ENCODE peak calls at places on chromosome 3, in ten cellular contexts. One of them, this sample, is unnamed. For H3K36me3, the result is how much of the 10 kb centered on the place peaks cover.

GRCh38 chr3:38140326-38141172 is 2.1 kb downstream of the MYD88 start:
- DNase-seq in hepatocyte: no peak
- DNase-seq in ascending aorta: peak
- DNase-seq in pancreas: no peak
- DNase-seq in tibial nerve: no peak
- DNase-seq in cardiac muscle cell: no peak
- DNase-seq in colonic mucosa: no peak
- DNase-seq in suprapubic skin: peak
- DNase-seq in effector memory CD4-positive, alpha-beta T cell: no peak
- DNase-seq in GM23248: no peak
- DNase-seq in this sample: peak

GRCh38 chr3:164737174-164737573 is 341.1 kb downstream of the SI start:
- DNase-seq in colonic mucosa: no peak
- DNase-seq in cardiac muscle cell: no peak
- DNase-seq in hepatocyte: no peak
- DNase-seq in GM23248: no peak
- DNase-seq in pancreas: no peak
- DNase-seq in tibial nerve: no peak
- DNase-seq in suprapubic skin: no peak
- DNase-seq in ascending aorta: no peak
- DNase-seq in effector memory CD4-positive, alpha-beta T cell: no peak
- DNase-seq in this sample: no peak

GRCh38 chr3:114379266-114379665 is 85.4 kb downstream of the TIGIT start:
- DNase-seq in hepatocyte: no peak
- DNase-seq in suprapubic skin: no peak
- DNase-seq in pancreas: no peak
- DNase-seq in tibial nerve: no peak
- DNase-seq in ascending aorta: no peak
- DNase-seq in colonic mucosa: no peak
- DNase-seq in cardiac muscle cell: no peak
- DNase-seq in GM23248: no peak
- DNase-seq in effector memory CD4-positive, alpha-beta T cell: no peak
- DNase-seq in this sample: no peak

GRCh38 chr3:127629462-127630403 is 748 bp downstream of the PODXL2 start:
- DNase-seq in ascending aorta: no peak
- DNase-seq in tibial nerve: no peak
- DNase-seq in colonic mucosa: peak
- DNase-seq in GM23248: peak
- DNase-seq in cardiac muscle cell: no peak
- DNase-seq in suprapubic skin: no peak
- DNase-seq in pancreas: no peak
- DNase-seq in effector memory CD4-positive, alpha-beta T cell: peak
- DNase-seq in hepatocyte: no peak
- DNase-seq in this sample: no peak

GRCh38 chr3:108453541-108454057 is 56.8 kb downstream of the MYH15 start:
- DNase-seq in ascending aorta: no peak
- DNase-seq in cardiac muscle cell: no peak
- DNase-seq in colonic mucosa: no peak
- DNase-seq in suprapubic skin: no peak
- DNase-seq in effector memory CD4-positive, alpha-beta T cell: no peak
- DNase-seq in pancreas: no peak
- DNase-seq in hepatocyte: no peak
- DNase-seq in tibial nerve: no peak
- DNase-seq in GM23248: peak
- DNase-seq in this sample: no peak

GRCh38 chr3:40504636-40505430 is 1.0 kb upstream of the ZNF620 start:
- DNase-seq in tibial nerve: peak
- DNase-seq in effector memory CD4-positive, alpha-beta T cell: no peak
- DNase-seq in pancreas: no peak
- DNase-seq in GM23248: peak
- DNase-seq in suprapubic skin: no peak
- DNase-seq in ascending aorta: peak
- DNase-seq in colonic mucosa: peak
- DNase-seq in hepatocyte: peak
- DNase-seq in cardiac muscle cell: no peak
- DNase-seq in this sample: peak

GRCh38 chr3:148126962-148127361 is 570.7 kb upstream of the AGTR1 start:
- DNase-seq in suprapubic skin: no peak
- DNase-seq in tibial nerve: no peak
- DNase-seq in hepatocyte: no peak
- DNase-seq in pancreas: no peak
- DNase-seq in GM23248: no peak
- DNase-seq in colonic mucosa: no peak
- DNase-seq in cardiac muscle cell: no peak
- DNase-seq in effector memory CD4-positive, alpha-beta T cell: no peak
- DNase-seq in ascending aorta: no peak
- DNase-seq in this sample: no peak

GRCh38 chr3:155026999-155027591 is 53.0 kb upstream of the MME start:
- DNase-seq in tibial nerve: peak
- DNase-seq in GM23248: peak
- DNase-seq in pancreas: no peak
- DNase-seq in effector memory CD4-positive, alpha-beta T cell: no peak
- DNase-seq in hepatocyte: no peak
- DNase-seq in colonic mucosa: no peak
- DNase-seq in suprapubic skin: no peak
- DNase-seq in ascending aorta: no peak
- DNase-seq in cardiac muscle cell: no peak
- DNase-seq in this sample: no peak

GRCh38 chr3:196159952-196160804 is 51.0 kb downstream of the ZDHHC19 start:
- DNase-seq in suprapubic skin: no peak
- DNase-seq in pancreas: peak
- DNase-seq in hepatocyte: peak
- DNase-seq in cardiac muscle cell: no peak
- DNase-seq in effector memory CD4-positive, alpha-beta T cell: no peak
- DNase-seq in tibial nerve: no peak
- DNase-seq in colonic mucosa: peak
- DNase-seq in GM23248: peak
- DNase-seq in ascending aorta: no peak
- DNase-seq in this sample: peak

GRCh38 chr3:144129536-144130214 is 158.1 kb downstream of the DIPK2A start:
- DNase-seq in GM23248: no peak
- DNase-seq in ascending aorta: no peak
- DNase-seq in effector memory CD4-positive, alpha-beta T cell: no peak
- DNase-seq in colonic mucosa: no peak
- DNase-seq in hepatocyte: no peak
- DNase-seq in suprapubic skin: no peak
- DNase-seq in cardiac muscle cell: no peak
- DNase-seq in tibial nerve: no peak
- DNase-seq in pancreas: no peak
- DNase-seq in this sample: no peak

GRCh38 chr3:54123538-54124196 is 1.3 kb downstream of the CACNA2D3 start:
- DNase-seq in ascending aorta: no peak
- DNase-seq in hepatocyte: no peak
- DNase-seq in GM23248: no peak
- DNase-seq in tibial nerve: no peak
- DNase-seq in cardiac muscle cell: peak
- DNase-seq in effector memory CD4-positive, alpha-beta T cell: no peak
- DNase-seq in suprapubic skin: no peak
- DNase-seq in pancreas: no peak
- DNase-seq in colonic mucosa: no peak
- DNase-seq in this sample: no peak

GRCh38 chr3:150240891-150241290 is 167.2 kb upstream of the TSC22D2 start:
- DNase-seq in tibial nerve: no peak
- DNase-seq in ascending aorta: no peak
- DNase-seq in hepatocyte: peak
- DNase-seq in GM23248: no peak
- DNase-seq in pancreas: no peak
- DNase-seq in cardiac muscle cell: no peak
- DNase-seq in suprapubic skin: no peak
- DNase-seq in colonic mucosa: no peak
- DNase-seq in effector memory CD4-positive, alpha-beta T cell: no peak
- DNase-seq in this sample: no peak

GRCh38 chr3:57927166-57927565 is 81.1 kb upstream of the FLNB start:
- DNase-seq in suprapubic skin: no peak
- DNase-seq in tibial nerve: no peak
- DNase-seq in cardiac muscle cell: no peak
- DNase-seq in ascending aorta: peak
- DNase-seq in pancreas: no peak
- DNase-seq in effector memory CD4-positive, alpha-beta T cell: no peak
- DNase-seq in GM23248: no peak
- DNase-seq in colonic mucosa: no peak
- DNase-seq in hepatocyte: no peak
- DNase-seq in this sample: no peak

GRCh38 chr3:57923101-57923500 is 85.1 kb upstream of the FLNB start:
- DNase-seq in pancreas: no peak
- DNase-seq in GM23248: no peak
- DNase-seq in tibial nerve: no peak
- DNase-seq in hepatocyte: no peak
- DNase-seq in cardiac muscle cell: no peak
- DNase-seq in effector memory CD4-positive, alpha-beta T cell: no peak
- DNase-seq in colonic mucosa: no peak
- DNase-seq in ascending aorta: no peak
- DNase-seq in suprapubic skin: no peak
- DNase-seq in this sample: no peak

GRCh38 chr3:57928511-57928910 is 79.7 kb upstream of the FLNB start:
- DNase-seq in tibial nerve: no peak
- DNase-seq in GM23248: peak
- DNase-seq in suprapubic skin: no peak
- DNase-seq in effector memory CD4-positive, alpha-beta T cell: no peak
- DNase-seq in cardiac muscle cell: no peak
- DNase-seq in colonic mucosa: no peak
- DNase-seq in ascending aorta: no peak
- DNase-seq in hepatocyte: no peak
- DNase-seq in pancreas: no peak
- DNase-seq in this sample: no peak

GRCh38 chr3:57929988-57930387 is 78.2 kb upstream of the FLNB start:
- DNase-seq in tibial nerve: no peak
- DNase-seq in suprapubic skin: no peak
- DNase-seq in GM23248: no peak
- DNase-seq in ascending aorta: no peak
- DNase-seq in effector memory CD4-positive, alpha-beta T cell: no peak
- DNase-seq in pancreas: no peak
- DNase-seq in cardiac muscle cell: no peak
- DNase-seq in colonic mucosa: no peak
- DNase-seq in hepatocyte: no peak
- DNase-seq in this sample: no peak

DNA sequence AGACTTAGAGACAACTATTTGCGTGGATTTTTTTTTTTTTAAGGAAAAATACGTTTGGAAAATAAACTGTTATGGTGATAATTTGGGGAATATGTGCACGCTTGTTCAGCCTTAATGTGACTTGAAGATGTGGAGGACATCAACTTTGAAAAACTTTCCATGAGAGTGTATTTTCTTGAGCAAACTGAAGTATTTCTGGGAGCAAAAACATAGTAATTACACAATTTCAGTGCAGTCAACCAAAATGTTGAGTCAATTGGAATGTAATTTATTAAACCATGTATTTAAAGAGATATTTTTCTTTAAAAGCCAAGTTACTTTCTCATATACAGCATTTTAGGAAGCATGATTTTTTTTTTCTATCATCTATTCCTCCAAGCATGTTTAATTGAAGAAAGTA is 80.3 kb upstream of the FLNB start:
- DNase-seq in hepatocyte: no peak
- DNase-seq in effector memory CD4-positive, alpha-beta T cell: no peak
- DNase-seq in suprapubic skin: no peak
- DNase-seq in ascending aorta: no peak
- DNase-seq in cardiac muscle cell: no peak
- DNase-seq in colonic mucosa: no peak
- DNase-seq in GM23248: peak
- DNase-seq in pancreas: no peak
- DNase-seq in tibial nerve: no peak
- DNase-seq in this sample: no peak
- H3K36me3 ChIP-seq in hepatocyte: under half
- H3K36me3 ChIP-seq in effector memory CD4-positive, alpha-beta T cell: under half
- H3K36me3 ChIP-seq in suprapubic skin: under half
- H3K36me3 ChIP-seq in ascending aorta: half or more
- H3K36me3 ChIP-seq in cardiac muscle cell: under half
- H3K36me3 ChIP-seq in colonic mucosa: under half
- H3K36me3 ChIP-seq in GM23248: under half
- H3K36me3 ChIP-seq in pancreas: under half
- H3K36me3 ChIP-seq in tibial nerve: half or more
- H3K36me3 ChIP-seq in this sample: under half

DNA sequence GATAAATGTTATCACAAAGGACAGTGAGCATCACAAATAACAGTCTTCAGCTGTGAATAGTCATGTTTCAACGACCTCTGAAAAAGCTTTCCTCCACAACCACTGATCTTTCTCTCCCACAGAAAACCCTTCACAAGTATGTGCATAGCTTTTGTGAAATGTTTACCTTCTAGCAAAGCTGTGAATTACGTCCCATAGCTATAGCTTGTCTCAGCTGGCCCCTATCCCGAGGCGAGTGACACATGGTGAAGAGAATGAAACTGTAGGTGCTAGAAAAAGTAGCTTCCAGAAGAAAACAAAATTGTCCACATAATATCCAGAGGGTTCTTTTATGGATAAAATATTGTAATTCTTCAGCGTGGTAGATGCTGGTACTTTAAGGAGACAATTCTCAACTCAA is 182.0 kb downstream of the FGF12 start:
- DNase-seq in hepatocyte: no peak
- DNase-seq in suprapubic skin: no peak
- DNase-seq in tibial nerve: no peak
- DNase-seq in cardiac muscle cell: no peak
- DNase-seq in GM23248: no peak
- DNase-seq in colonic mucosa: no peak
- DNase-seq in effector memory CD4-positive, alpha-beta T cell: no peak
- DNase-seq in pancreas: no peak
- DNase-seq in ascending aorta: no peak
- DNase-seq in this sample: no peak
- H3K36me3 ChIP-seq in hepatocyte: under half
- H3K36me3 ChIP-seq in suprapubic skin: under half
- H3K36me3 ChIP-seq in tibial nerve: under half
- H3K36me3 ChIP-seq in cardiac muscle cell: under half
- H3K36me3 ChIP-seq in GM23248: under half
- H3K36me3 ChIP-seq in colonic mucosa: under half
- H3K36me3 ChIP-seq in effector memory CD4-positive, alpha-beta T cell: under half
- H3K36me3 ChIP-seq in pancreas: under half
- H3K36me3 ChIP-seq in ascending aorta: under half
- H3K36me3 ChIP-seq in this sample: under half

DNA sequence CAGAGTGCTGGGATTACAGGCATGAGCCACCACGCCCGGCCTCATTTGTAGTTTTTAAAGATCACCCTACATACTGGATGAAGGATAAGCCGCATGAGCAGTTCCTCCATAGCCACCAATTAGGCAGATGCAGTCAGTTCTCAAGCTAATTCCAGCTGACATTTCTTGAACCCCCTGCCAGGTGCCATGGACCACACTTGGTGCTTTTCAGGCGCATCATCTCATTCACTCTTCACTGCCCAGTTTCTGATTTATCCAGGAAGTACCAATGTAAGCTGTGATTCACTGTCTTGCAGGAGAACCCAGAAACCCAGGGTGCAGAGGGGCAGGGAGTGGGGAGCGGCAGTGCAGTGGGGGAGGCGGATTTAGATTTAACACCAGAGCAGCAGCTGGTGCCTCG is 56.5 kb upstream of the RASA2 start:
- DNase-seq in colonic mucosa: no peak
- DNase-seq in effector memory CD4-positive, alpha-beta T cell: no peak
- DNase-seq in cardiac muscle cell: no peak
- DNase-seq in ascending aorta: no peak
- DNase-seq in suprapubic skin: no peak
- DNase-seq in hepatocyte: no peak
- DNase-seq in GM23248: no peak
- DNase-seq in pancreas: no peak
- DNase-seq in tibial nerve: no peak
- DNase-seq in this sample: no peak
- H3K36me3 ChIP-seq in colonic mucosa: under half
- H3K36me3 ChIP-seq in effector memory CD4-positive, alpha-beta T cell: under half
- H3K36me3 ChIP-seq in cardiac muscle cell: under half
- H3K36me3 ChIP-seq in ascending aorta: under half
- H3K36me3 ChIP-seq in suprapubic skin: under half
- H3K36me3 ChIP-seq in hepatocyte: under half
- H3K36me3 ChIP-seq in GM23248: under half
- H3K36me3 ChIP-seq in pancreas: under half
- H3K36me3 ChIP-seq in tibial nerve: under half
- H3K36me3 ChIP-seq in this sample: under half

GRCh38 chr3:30539214-30539613 is 67.2 kb upstream of the TGFBR2 start:
- DNase-seq in GM23248: no peak
- DNase-seq in tibial nerve: no peak
- DNase-seq in hepatocyte: no peak
- DNase-seq in colonic mucosa: no peak
- DNase-seq in effector memory CD4-positive, alpha-beta T cell: no peak
- DNase-seq in pancreas: no peak
- DNase-seq in ascending aorta: no peak
- DNase-seq in cardiac muscle cell: no peak
- DNase-seq in suprapubic skin: no peak
- DNase-seq in this sample: no peak
- H3K36me3 ChIP-seq in GM23248: under half
- H3K36me3 ChIP-seq in tibial nerve: under half
- H3K36me3 ChIP-seq in hepatocyte: under half
- H3K36me3 ChIP-seq in colonic mucosa: under half
- H3K36me3 ChIP-seq in effector memory CD4-positive, alpha-beta T cell: under half
- H3K36me3 ChIP-seq in pancreas: under half
- H3K36me3 ChIP-seq in ascending aorta: under half
- H3K36me3 ChIP-seq in cardiac muscle cell: under half
- H3K36me3 ChIP-seq in suprapubic skin: under half
- H3K36me3 ChIP-seq in this sample: under half

This sample was measured in SJSA1.